ENCODE peak calls at places on chromosomes 12 and 14, in four cellular contexts. One of them, this sample, is unnamed.

GRCh38 chr14:74635831-74636230 is 23.8 kb upstream of the LTBP2 start:
- DNase-seq in GM04504: no peak
- DNase-seq in uterus: no peak
- DNase-seq in LoVo: no peak
- DNase-seq in this sample: no peak

GRCh38 chr12:65799331-65799730 is 25.0 kb upstream of the HMGA2 start:
- DNase-seq in uterus: no peak
- DNase-seq in LoVo: no peak
- DNase-seq in GM04504: no peak
- DNase-seq in this sample: no peak

GRCh38 chr14:64465856-64466554 is 706 bp downstream of the AKAP5 start:
- DNase-seq in uterus: peak; percentile 48
- DNase-seq in LoVo: peak; percentile 7
- DNase-seq in GM04504: peak; percentile 20
- DNase-seq in this sample: no peak

GRCh38 chr12:113392988-113393579 is 10.6 kb downstream of the SDS start:
- DNase-seq in uterus: no peak
- DNase-seq in GM04504: no peak
- DNase-seq in LoVo: no peak
- DNase-seq in this sample: no peak

GRCh38 chr14:61567838-61568571 is 127.3 kb upstream of the HIF1A start:
- DNase-seq in GM04504: no peak
- DNase-seq in uterus: no peak
- DNase-seq in LoVo: no peak
- DNase-seq in this sample: no peak

GRCh38 chr14:60656755-60657608 is 7.7 kb upstream of the SIX1 start:
- DNase-seq in LoVo: peak; percentile 60
- DNase-seq in GM04504: no peak
- DNase-seq in uterus: peak; percentile 31
- DNase-seq in this sample: no peak

GRCh38 chr12:49293056-49293956 is 1.6 kb upstream of the PRPH start:
- DNase-seq in GM04504: no peak
- DNase-seq in LoVo: no peak
- DNase-seq in uterus: peak; percentile 56
- DNase-seq in this sample: no peak

GRCh38 chr14:21894003-21894897 is 220.6 kb upstream of the OR4E1 start:
- DNase-seq in LoVo: no peak
- DNase-seq in GM04504: no peak
- DNase-seq in uterus: no peak
- DNase-seq in this sample: no peak

GRCh38 chr12:115163710-115164109 is 479.7 kb upstream of the TBX3 start:
- DNase-seq in GM04504: no peak
- DNase-seq in uterus: no peak
- DNase-seq in LoVo: no peak
- DNase-seq in this sample: no peak

GRCh38 chr12:26701604-26702215 is 131.3 kb downstream of the ITPR2 start:
- DNase-seq in GM04504: no peak
- DNase-seq in uterus: no peak
- DNase-seq in LoVo: peak; percentile 64
- DNase-seq in this sample: no peak

GRCh38 chr14:83757896-83758295 is 1772.0 kb upstream of the FLRT2 start:
- DNase-seq in uterus: no peak
- DNase-seq in LoVo: no peak
- DNase-seq in GM04504: peak; percentile 47
- DNase-seq in this sample: no peak

GRCh38 chr12:106289196-106289681 is 13.3 kb upstream of the TCP11L2 start:
- DNase-seq in LoVo: no peak
- DNase-seq in GM04504: no peak
- DNase-seq in uterus: no peak
- DNase-seq in this sample: no peak

GRCh38 chr14:93042968-93043940 is 72.5 kb downstream of the ITPK1 start:
- DNase-seq in GM04504: peak; percentile 10
- DNase-seq in LoVo: peak; percentile 97
- DNase-seq in uterus: no peak
- DNase-seq in this sample: no peak

GRCh38 chr12:7032990-7033389 is 14.7 kb upstream of the LPCAT3 start:
- DNase-seq in GM04504: no peak
- DNase-seq in LoVo: no peak
- DNase-seq in uterus: no peak
- DNase-seq in this sample: no peak

GRCh38 chr12:54331461-54331860 is 6.5 kb downstream of the COPZ1 start:
- DNase-seq in GM04504: no peak
- DNase-seq in LoVo: no peak
- DNase-seq in uterus: no peak
- DNase-seq in this sample: no peak

GRCh38 chr14:85867450-85867849 is 337.5 kb downstream of the FLRT2 start:
- DNase-seq in GM04504: no peak
- DNase-seq in LoVo: no peak
- DNase-seq in uterus: no peak
- DNase-seq in this sample: no peak

GRCh38 chr12:90939382-90939781 is 15.6 kb downstream of the CCER1 start:
- DNase-seq in GM04504: no peak
- DNase-seq in uterus: no peak
- DNase-seq in LoVo: no peak
- DNase-seq in this sample: no peak

GRCh38 chr14:35747379-35747778 is 61.7 kb downstream of the RALGAPA1 start:
- DNase-seq in uterus: no peak
- DNase-seq in GM04504: no peak
- DNase-seq in LoVo: no peak
- DNase-seq in this sample: no peak

GRCh38 chr14:91693342-91693741 is 38.5 kb downstream of the CATSPERB start:
- DNase-seq in GM04504: peak; percentile 1
- DNase-seq in LoVo: peak; percentile 77
- DNase-seq in uterus: no peak
- DNase-seq in this sample: no peak